ENCODE peak calls at places on chromosome 18, in five cellular contexts. R is D341Med, X is brain pericyte, P is AG09309, Z is NB4. V is an unnamed sample.

GRCh38 chr18:46071894-46072867 is at the start of gene PSTPIP2:
- DNase-seq in R (peak; percentile 82), X (no peak), P (no peak), Z (no peak), V (peak; percentile 49)

GRCh38 chr18:59380706-59381105 is 21.6 kb upstream of the LMAN1 start:
- DNase-seq in R (no peak), X (no peak), P (no peak), Z (no peak), V (no peak)

GRCh38 chr18:40011201-40011600 is 1943.8 kb upstream of the PIK3C3 start:
- DNase-seq in R (no peak), X (no peak), P (no peak), Z (no peak), V (no peak)

GRCh38 chr18:21241224-21242131 is 554 bp upstream of the GREB1L start:
- DNase-seq in R (peak; percentile 59), X (no peak), P (no peak), Z (peak; percentile 8), V (peak; percentile 10)

GRCh38 chr18:21914739-21915319 is 174.2 kb downstream of the MIB1 start:
- DNase-seq in R (peak; percentile 63), X (no peak), P (peak; percentile 31), Z (peak; percentile 49), V (peak; percentile 78)

GRCh38 chr18:9831723-9832199 is 54.0 kb upstream of the TXNDC2 start:
- DNase-seq in R (no peak), X (no peak), P (no peak), Z (no peak), V (no peak)

GRCh38 chr18:7585272-7585670 is 18.2 kb downstream of the PTPRM start:
- DNase-seq in R (no peak), X (no peak), P (no peak), Z (no peak), V (no peak)

GRCh38 chr18:42310956-42311355 is 355.9 kb downstream of the PIK3C3 start:
- DNase-seq in R (no peak), X (no peak), P (no peak), Z (peak; percentile 2), V (no peak)

GRCh38 chr18:11096839-11097750 is 52.3 kb downstream of the PIEZO2 start:
- DNase-seq in R (no peak), X (no peak), P (no peak), Z (no peak), V (no peak)

GRCh38 chr18:58117685-58118403 is 73.8 kb downstream of the NEDD4L start:
- DNase-seq in R (no peak), X (peak; percentile 59), P (peak; percentile 51), Z (peak; percentile 4), V (peak; percentile 38)

GRCh38 chr18:58800582-58800981 is 64.1 kb upstream of the ZNF532 start:
- DNase-seq in R (no peak), X (no peak), P (no peak), Z (no peak), V (no peak)

GRCh38 chr18:57441395-57441794 is 6.2 kb downstream of the ONECUT2 start:
- DNase-seq in R (no peak), X (no peak), P (no peak), Z (no peak), V (no peak)

GRCh38 chr18:36464126-36464651 is 166.7 kb downstream of the FHOD3 start:
- DNase-seq in R (no peak), X (no peak), P (no peak), Z (no peak), V (no peak)

GRCh38 chr18:11819938-11820337 is 31.3 kb upstream of the CHMP1B start:
- DNase-seq in R (no peak), X (no peak), P (no peak), Z (no peak), V (no peak)

GRCh38 chr18:9506046-9506792 is 30.9 kb downstream of the RALBP1 start:
- DNase-seq in R (peak; percentile 46), X (peak; percentile 45), P (no peak), Z (no peak), V (no peak)

GRCh38 chr18:36461551-36461987 is 164.1 kb downstream of the FHOD3 start:
- DNase-seq in R (no peak), X (no peak), P (no peak), Z (no peak), V (no peak)

GRCh38 chr18:4854664-4855063 is 342.4 kb downstream of the AKAIN1 start:
- DNase-seq in R (no peak), X (no peak), P (no peak), Z (no peak), V (no peak)

GRCh38 chr18:48992791-48993555 is 42.2 kb upstream of the SMAD7 start:
- DNase-seq in R (no peak), X (no peak), P (no peak), Z (peak; percentile 87), V (no peak)

GRCh38 chr18:73636355-73636754 is 511.3 kb downstream of the FBXO15 start:
- DNase-seq in R (no peak), X (no peak), P (no peak), Z (no peak), V (no peak)

GRCh38 chr18:73840319-73841065 is 307.1 kb downstream of the FBXO15 start:
- DNase-seq in R (no peak), X (no peak), P (no peak), Z (no peak), V (no peak)

GRCh38 chr18:69401475-69402218 is 959 bp downstream of the DOK6 start:
- DNase-seq in R (peak; percentile 72), X (no peak), P (no peak), Z (no peak), V (peak; percentile 17)

GRCh38 chr18:75531851-75532241 is 104.3 kb upstream of the SMIM21 start:
- DNase-seq in R (no peak), X (no peak), P (no peak), Z (no peak), V (no peak)